ENCODE peak calls at places on chromosomes 7 and 10, in four cellular contexts. L is neural progenitor cell, Q is HepG2, B is cardiac muscle cell. I is an unnamed sample. For H3K4me1 and H3K27me3, the result is how much of the 10 kb centered on the place peaks cover.

GRCh38 chr7:157018328-157018996 is 8.0 kb upstream of the MNX1 start:
- DNase-seq in L (peak), Q (no peak), B (no peak), I (no peak)

GRCh38 chr7:925601-926000 is 28.9 kb downstream of the ADAP1 start:
- DNase-seq in L (no peak), Q (no peak), B (no peak), I (no peak)

GRCh38 chr10:114491933-114492332 is 87.6 kb upstream of the AFAP1L2 start:
- DNase-seq in L (no peak), Q (no peak), B (no peak), I (peak)

GRCh38 chr7:45891462-45892402 is 3.4 kb downstream of the IGFBP1 start:
- DNase-seq in L (no peak), Q (no peak), B (no peak), I (no peak)

GRCh38 chr7:143379607-143380263 is 1.4 kb upstream of the ZYX start:
- DNase-seq in L (no peak), Q (no peak), B (no peak), I (no peak)

GRCh38 chr10:72081772-72082590 is 6.4 kb downstream of the SPOCK2 start:
- DNase-seq in L (no peak), Q (no peak), B (no peak), I (no peak)

GRCh38 chr10:73877533-73878160 is 3.3 kb upstream of the CAMK2G start:
- DNase-seq in L (no peak), Q (no peak), B (no peak), I (no peak)

GRCh38 chr7:45703911-45704682 is 129.9 kb downstream of the ADCY1 start:
- DNase-seq in L (no peak), Q (no peak), B (no peak), I (no peak)

GRCh38 chr10:115572740-115573455 is 479.7 kb downstream of the ATRNL1 start:
- DNase-seq in L (peak), Q (no peak), B (peak), I (peak)

GRCh38 chr7:151241755-151242096 is 6.8 kb downstream of the SMARCD3 start:
- DNase-seq in L (no peak), Q (no peak), B (no peak), I (no peak)
- H3K4me1 ChIP-seq in L (under half), Q (under half), B (under half), I (under half)

DNA sequence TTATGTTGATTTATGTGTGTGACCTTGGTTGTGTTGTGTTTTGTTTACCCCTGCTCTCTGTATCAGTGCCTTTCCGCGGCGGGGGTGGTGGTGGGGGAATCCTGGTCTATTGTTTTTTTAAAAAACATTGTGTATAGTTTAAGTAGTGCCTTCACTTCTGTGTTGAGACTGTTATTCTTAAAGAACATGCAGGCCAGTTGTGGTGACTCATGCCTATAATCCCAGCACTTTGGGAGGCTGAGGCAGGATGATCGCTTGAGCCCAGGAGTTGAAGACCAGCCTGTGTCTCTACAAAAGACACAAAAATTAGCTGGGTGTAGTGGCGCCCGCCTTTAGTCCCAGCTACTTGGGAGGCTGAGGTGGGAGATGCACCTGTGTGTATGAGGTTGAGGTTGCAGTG is 429.0 kb upstream of the LRGUK start:
- DNase-seq in L (no peak), Q (no peak), B (no peak), I (no peak)
- H3K27me3 ChIP-seq in L (under half), Q (under half), B (under half), I (under half)

DNA sequence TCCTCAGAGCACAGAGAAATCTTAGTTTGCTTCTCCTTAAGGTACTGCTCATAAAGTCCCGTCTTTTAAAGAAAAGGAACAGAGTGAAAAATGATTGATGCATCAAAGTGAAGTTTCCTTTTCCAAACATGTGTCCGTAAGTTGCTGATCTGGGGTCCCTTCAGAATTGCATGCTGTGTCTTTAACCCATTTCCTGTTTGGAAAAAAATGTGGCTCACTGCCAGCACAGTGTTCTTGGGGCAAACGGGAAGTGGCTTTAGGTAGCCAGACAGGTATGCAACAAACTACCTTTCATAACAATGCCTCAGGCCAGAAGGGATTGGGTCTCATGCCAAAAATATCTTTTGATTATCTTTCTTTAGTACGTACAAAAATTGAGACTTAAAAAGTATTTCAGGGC is 50.9 kb downstream of the TFAM start:
- DNase-seq in L (no peak), Q (no peak), B (peak), I (no peak)
- H3K4me1 ChIP-seq in L (under half), Q (under half), B (under half), I (under half)

GRCh38 chr10:130963786-130964522 is 347.6 kb downstream of the TCERG1L start:
- DNase-seq in L (no peak), Q (no peak), B (no peak), I (no peak)

GRCh38 chr10:130961506-130962239 is 349.8 kb downstream of the TCERG1L start:
- DNase-seq in L (no peak), Q (no peak), B (no peak), I (no peak)

GRCh38 chr10:130960531-130960930 is 351.0 kb downstream of the TCERG1L start:
- DNase-seq in L (no peak), Q (no peak), B (no peak), I (peak)

GRCh38 chr10:130963052-130963393 is 348.5 kb downstream of the TCERG1L start:
- DNase-seq in L (no peak), Q (no peak), B (no peak), I (no peak)

DNA sequence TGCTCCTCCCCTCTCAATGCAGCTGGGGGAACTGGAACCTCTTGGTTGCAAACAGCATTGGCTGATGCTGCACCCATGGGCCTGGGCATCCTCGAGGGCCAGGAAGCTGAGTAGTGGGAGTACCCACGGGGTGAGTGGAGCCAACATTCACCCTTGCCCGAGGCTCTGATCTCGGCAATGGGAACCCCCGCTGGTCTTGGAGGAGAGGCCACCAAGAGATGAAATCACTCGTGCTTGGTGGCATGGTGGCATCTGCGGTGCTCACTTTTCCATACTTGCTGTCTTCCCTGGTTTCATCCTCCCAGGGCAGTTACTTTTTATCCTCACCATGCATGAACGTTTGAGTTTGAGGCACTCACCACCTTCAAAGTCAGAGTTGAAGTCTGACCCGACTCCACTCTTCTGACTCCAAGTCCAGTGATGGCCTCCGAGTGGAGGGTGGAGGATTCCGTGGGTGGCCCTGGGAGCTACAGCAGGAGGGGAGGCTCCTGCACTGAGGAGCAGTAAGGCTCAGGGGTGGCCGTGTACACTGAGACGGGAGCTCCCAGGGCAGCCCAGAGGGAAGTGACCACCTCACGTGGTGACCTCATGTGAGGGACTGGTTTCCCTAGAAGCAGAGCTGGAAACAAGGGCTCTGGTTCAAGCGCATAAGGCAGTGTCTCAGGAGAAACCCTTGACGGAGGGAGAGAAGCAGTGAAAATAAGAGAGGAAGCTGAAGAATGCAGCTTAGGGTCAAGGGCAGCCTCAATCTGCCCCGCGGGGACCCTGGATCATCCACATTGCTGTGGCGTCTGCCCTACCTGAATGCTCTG is 349.1 kb downstream of the TCERG1L start:
- DNase-seq in L (no peak), Q (no peak), B (no peak), I (no peak)
- H3K27me3 ChIP-seq in L (under half), Q (under half), B (under half), I (under half)

GRCh38 chr10:29603516-29603915 is 31.3 kb downstream of the SVIL start:
- DNase-seq in L (no peak), Q (no peak), B (no peak), I (no peak)
- H3K4me1 ChIP-seq in L (under half), Q (under half), B (under half), I (under half)

DNA sequence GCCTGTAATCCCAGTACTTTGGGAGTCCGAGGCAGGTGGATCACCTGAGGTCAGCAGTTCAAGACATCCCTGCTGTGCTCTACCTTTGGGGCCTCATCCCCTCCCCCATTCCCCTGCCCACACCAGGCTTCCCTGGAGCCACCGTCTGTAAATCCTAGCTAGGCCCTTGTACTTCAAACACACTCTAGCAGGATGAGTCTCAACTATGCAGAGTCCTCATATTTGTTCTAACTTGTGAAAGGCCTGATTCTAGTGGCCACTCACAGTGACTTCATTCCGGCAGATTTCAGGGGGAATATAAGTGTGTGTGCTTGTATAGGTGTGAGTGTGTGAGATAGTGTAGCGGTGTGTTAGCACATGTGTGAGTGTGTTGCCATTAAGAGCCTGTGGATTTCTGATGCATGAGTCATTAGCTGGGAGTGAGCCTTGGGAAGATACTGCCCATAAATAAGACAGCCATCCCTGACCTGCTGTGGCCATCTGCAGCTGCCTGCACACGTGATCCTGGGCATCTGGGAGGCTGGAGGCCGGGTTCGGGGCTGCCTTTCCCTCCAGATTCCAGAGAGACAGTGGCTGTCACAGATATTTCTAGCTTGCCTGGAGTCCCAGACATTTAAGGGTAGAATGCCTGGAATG is 1.7 kb upstream of the NEURL1 start:
- DNase-seq in L (peak), Q (peak), B (peak), I (no peak)
- H3K27me3 ChIP-seq in L (half or more), Q (half or more), B (half or more), I (under half)

DNA sequence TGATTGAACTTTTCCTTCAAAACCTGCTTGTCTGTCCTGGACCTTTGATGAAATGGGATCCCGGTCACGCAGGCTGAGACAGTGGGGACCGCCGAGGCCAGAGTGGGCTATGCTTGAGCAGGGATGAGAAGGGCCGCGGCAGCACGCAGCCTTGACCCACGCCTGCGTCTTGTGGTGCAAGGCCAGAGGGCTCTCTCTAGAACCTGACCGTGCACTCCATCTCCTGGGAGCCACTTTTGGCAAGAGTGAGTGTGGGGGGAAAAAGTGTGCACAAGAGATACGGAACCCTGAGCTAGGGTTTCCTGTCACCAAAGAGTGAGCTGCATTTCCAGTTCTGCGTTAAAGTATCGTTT is 42.4 kb downstream of the WIPI2 start:
- DNase-seq in L (no peak), Q (no peak), B (no peak), I (no peak)
- H3K4me1 ChIP-seq in L (under half), Q (under half), B (under half), I (under half)